ENCODE peak calls at places on chromosomes 3 and 15, in six cellular contexts. D is Peyer's patch, K is endothelial cell, C is esophagus squamous epithelium, H is GM23338, X is astrocyte of the spinal cord. B is an unnamed sample.

GRCh38 chr3:67349551-67350174 is 304.7 kb downstream of the SUCLG2 start:
- DNase-seq in D (no peak), K (no peak), C (no peak), H (no peak), X (peak; percentile 22), B (peak; percentile 17)

GRCh38 chr3:31980530-31981205 is 394 bp downstream of the OSBPL10 start:
- DNase-seq in D (peak; percentile 88), K (peak; percentile 70), C (peak; percentile 29), H (peak; percentile 81), X (peak; percentile 56), B (peak; percentile 34)

GRCh38 chr3:147405552-147406254 is 640 bp downstream of the ZIC4 start:
- DNase-seq in D (no peak), K (no peak), C (no peak), H (peak; percentile 57), X (peak; percentile 62), B (no peak)

GRCh38 chr3:9673082-9673481 is 23.8 kb downstream of the MTMR14 start:
- DNase-seq in D (no peak), K (no peak), C (no peak), H (no peak), X (no peak), B (no peak)

GRCh38 chr3:124700880-124701684 is 29.2 kb upstream of the UMPS start:
- DNase-seq in D (peak; percentile 67), K (no peak), C (no peak), H (peak; percentile 42), X (peak; percentile 15), B (no peak)

GRCh38 chr3:72912532-72912931 is 24.7 kb downstream of the GXYLT2 start:
- DNase-seq in D (no peak), K (no peak), C (no peak), H (no peak), X (peak; percentile 49), B (no peak)

GRCh38 chr15:48981941-48982340 is 18.2 kb upstream of the SHC4 start:
- DNase-seq in D (no peak), K (no peak), C (no peak), H (no peak), X (no peak), B (no peak)

GRCh38 chr15:90868261-90868689 is at the start of gene FURIN:
- DNase-seq in D (peak; percentile 64), K (no peak), C (no peak), H (no peak), X (no peak), B (no peak)

GRCh38 chr3:120566243-120566980 is 29.7 kb upstream of the NDUFB4 start:
- DNase-seq in D (no peak), K (no peak), C (no peak), H (no peak), X (no peak), B (no peak)

GRCh38 chr3:127679534-127680145 is 6.9 kb downstream of the ABTB1 start:
- DNase-seq in D (peak; percentile 42), K (peak; percentile 46), C (no peak), H (peak; percentile 68), X (no peak), B (no peak)

GRCh38 chr3:173258721-173259120 is 117.7 kb upstream of the SPATA16 start:
- DNase-seq in D (no peak), K (no peak), C (no peak), H (no peak), X (no peak), B (no peak)

GRCh38 chr3:40505599-40506462 is at the start of gene ZNF620:
- DNase-seq in D (peak; percentile 82), K (peak; percentile 76), C (no peak), H (peak; percentile 96), X (peak; percentile 54), B (peak; percentile 66)
- TF ChIP-seq CTCF in D (peak; percentile 28), K (no peak), C (peak; percentile 23), H (peak; percentile 56), X (peak; percentile 46), B (peak; percentile 58)

GRCh38 chr3:98985406-98985805 is 83.9 kb upstream of the DCBLD2 start:
- DNase-seq in D (no peak), K (no peak), C (no peak), H (no peak), X (no peak), B (no peak)

GRCh38 chr3:98986073-98986472 is 84.6 kb upstream of the DCBLD2 start:
- DNase-seq in D (no peak), K (peak; percentile 18), C (no peak), H (peak; percentile 85), X (peak; percentile 87), B (no peak)

GRCh38 chr3:98990657-98991056 is 89.2 kb upstream of the DCBLD2 start:
- DNase-seq in D (no peak), K (no peak), C (no peak), H (no peak), X (no peak), B (no peak)

GRCh38 chr3:98994128-98994762 is 92.8 kb upstream of the DCBLD2 start:
- DNase-seq in D (no peak), K (no peak), C (no peak), H (peak; percentile 63), X (peak; percentile 83), B (no peak)

GRCh38 chr3:98991393-98991792 is 89.9 kb upstream of the DCBLD2 start:
- DNase-seq in D (no peak), K (no peak), C (no peak), H (peak; percentile 11), X (no peak), B (no peak)
- TF ChIP-seq CTCF in D (no peak), K (no peak), C (no peak), H (peak; percentile 29), X (peak; percentile 21), B (peak; percentile 35)

GRCh38 chr3:12601072-12601471 is 44.2 kb downstream of the MKRN2 start:
- DNase-seq in D (no peak), K (no peak), C (no peak), H (no peak), X (no peak), B (no peak)
- TF ChIP-seq CTCF in D (no peak), K (no peak), C (no peak), H (peak; percentile 18), X (no peak), B (peak; percentile 17)

GRCh38 chr15:40846846-40847224 is 3.0 kb downstream of the SPINT1 start:
- DNase-seq in D (no peak), K (no peak), C (no peak), H (no peak), X (no peak), B (peak; percentile 34)

GRCh38 chr15:40845511-40846284 is 1.9 kb downstream of the SPINT1 start:
- DNase-seq in D (peak; percentile 82), K (no peak), C (no peak), H (peak; percentile 59), X (no peak), B (no peak)

GRCh38 chr15:40844543-40844981 is 714 bp downstream of the SPINT1 start:
- DNase-seq in D (no peak), K (peak; percentile 32), C (no peak), H (peak; percentile 59), X (no peak), B (peak; percentile 66)

GRCh38 chr15:40845036-40845435 is 1.2 kb downstream of the SPINT1 start:
- DNase-seq in D (no peak), K (no peak), C (no peak), H (no peak), X (no peak), B (no peak)

DNA sequence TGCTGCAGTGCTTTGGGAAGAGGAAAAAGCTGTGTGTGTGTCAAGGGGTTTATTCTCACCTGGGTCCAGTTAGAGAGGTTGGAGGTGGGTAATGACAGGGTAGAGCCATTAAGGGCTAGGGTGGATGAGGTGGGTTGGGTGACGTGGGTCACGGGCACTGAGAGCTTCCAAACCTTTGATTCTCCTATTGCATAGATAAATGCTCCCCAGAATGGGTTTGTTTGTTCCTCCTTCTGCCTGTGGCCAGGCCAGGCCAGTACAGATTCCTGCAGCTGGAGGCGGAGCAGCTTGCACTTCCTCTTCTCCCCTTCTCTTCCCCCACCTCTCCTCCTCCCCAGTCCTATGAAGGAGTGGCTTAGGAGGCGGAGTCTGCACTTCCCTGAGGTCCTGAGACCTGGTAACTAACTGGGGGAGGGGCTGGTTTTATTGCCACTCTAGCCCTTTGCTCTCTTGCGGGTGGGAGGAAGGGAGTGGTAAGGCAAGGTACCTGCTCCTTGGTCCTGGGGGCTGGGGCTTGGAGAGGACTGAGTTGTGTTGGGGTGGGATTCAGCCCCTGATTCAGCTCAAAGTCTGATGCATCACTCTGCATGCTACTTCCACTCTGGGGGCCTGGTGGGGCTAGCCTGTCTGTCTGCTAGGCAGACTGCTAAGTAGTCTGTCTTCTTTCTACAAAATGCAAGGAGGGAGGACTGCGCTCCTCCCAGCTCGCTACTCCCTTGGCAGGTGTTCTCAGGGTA is 3.5 kb downstream of the SPINT1 start:
- DNase-seq in D (peak; percentile 86), K (peak; percentile 45), C (no peak), H (peak; percentile 81), X (no peak), B (peak; percentile 73)
- TF ChIP-seq CTCF in D (no peak), K (no peak), C (no peak), H (no peak), X (no peak), B (no peak)